ENCODE peak calls at places on chromosome 10, in eight cellular contexts. U is CD8-positive, alpha-beta memory T cell; C is left ventricle myocardium inferior; J is GM23248; R is mammary epithelial cell; O is esophagus squamous epithelium; V is uterus; Q is PC-9. S is an unnamed sample. For H3K4me1, the result is how much of the 10 kb centered on the place peaks cover.

GRCh38 chr10:89332092-89332633 is 4.4 kb downstream of the IFIT3 start:
- DNase-seq in C (no peak), U (peak), R (peak), V (peak), J (peak), Q (no peak), O (no peak), S (peak)

GRCh38 chr10:88117227-88117626 is 253.8 kb downstream of the PTEN start:
- DNase-seq in U (no peak), Q (no peak), J (peak), V (no peak), R (no peak), C (no peak), O (no peak), S (no peak)

GRCh38 chr10:132849546-132850031 is 63.6 kb upstream of the NKX6-2 start:
- DNase-seq in U (no peak), R (no peak), V (no peak), Q (no peak), C (no peak), O (no peak), J (no peak), S (no peak)

GRCh38 chr10:31186225-31187010 is 132.6 kb upstream of the ZEB1 start:
- DNase-seq in R (peak), Q (peak), J (peak), C (no peak), V (no peak), U (no peak), O (no peak), S (no peak)

GRCh38 chr10:78035025-78035424 is 1.4 kb downstream of the RPS24 start:
- DNase-seq in V (no peak), R (no peak), C (no peak), J (peak), U (no peak), O (no peak), Q (no peak), S (no peak)

GRCh38 chr10:72328045-72328828 is 26.5 kb downstream of the DNAJB12 start:
- DNase-seq in O (no peak), V (peak), C (peak), U (no peak), J (peak), Q (peak), R (no peak), S (peak)

GRCh38 chr10:132910901-132911711 is 31.3 kb downstream of the CFAP46 start:
- DNase-seq in Q (no peak), V (no peak), C (no peak), R (no peak), U (peak), J (peak), O (no peak), S (no peak)

GRCh38 chr10:126115861-126116260 is 219.5 kb downstream of the FANK1 start:
- DNase-seq in J (no peak), O (no peak), U (no peak), R (no peak), Q (no peak), V (no peak), C (no peak), S (no peak)

GRCh38 chr10:101095550-101096213 is 33.9 kb downstream of the KAZALD1 start:
- DNase-seq in J (peak), Q (peak), U (peak), V (no peak), O (no peak), R (peak), C (peak), S (peak)

GRCh38 chr10:114068054-114068707 is 24.5 kb downstream of the ADRB1 start:
- DNase-seq in Q (no peak), V (no peak), R (peak), O (no peak), C (no peak), J (peak), U (no peak), S (no peak)

GRCh38 chr10:20993387-20994170 is 96.5 kb upstream of the NEBL start:
- DNase-seq in Q (peak), U (no peak), V (no peak), R (peak), C (no peak), O (no peak), J (peak), S (no peak)

GRCh38 chr10:33224251-33224965 is 110.1 kb downstream of the NRP1 start:
- DNase-seq in V (no peak), Q (no peak), O (no peak), R (no peak), U (no peak), J (no peak), C (no peak), S (no peak)

GRCh38 chr10:98242823-98243222 is 25.2 kb downstream of the LOXL4 start:
- DNase-seq in J (peak), O (no peak), Q (no peak), C (no peak), U (no peak), V (no peak), R (no peak), S (no peak)

GRCh38 chr10:80443531-80443974 is 10.6 kb upstream of the TSPAN14 start:
- DNase-seq in O (no peak), J (no peak), Q (no peak), C (no peak), U (no peak), V (no peak), R (no peak), S (peak)

GRCh38 chr10:22436893-22437619 is 91.8 kb downstream of the SPAG6 start:
- DNase-seq in C (peak), V (peak), J (peak), U (peak), Q (peak), R (peak), O (peak), S (peak)

GRCh38 chr10:70132098-70133029 is at the start of gene AIFM2:
- DNase-seq in V (peak), Q (peak), R (peak), C (peak), O (no peak), J (peak), U (peak), S (peak)

GRCh38 chr10:88493676-88494483 is 89.2 kb downstream of the RNLS start:
- DNase-seq in Q (no peak), V (no peak), C (no peak), J (peak), U (no peak), O (no peak), R (no peak), S (no peak)

GRCh38 chr10:100728928-100729876 is 16.2 kb upstream of the PAX2 start:
- DNase-seq in C (no peak), O (no peak), J (peak), R (no peak), V (no peak), U (no peak), Q (no peak), S (peak)

GRCh38 chr10:89556590-89556989 is 21.2 kb upstream of the SLC16A12 start:
- DNase-seq in U (no peak), R (no peak), O (no peak), J (no peak), Q (no peak), C (no peak), V (no peak), S (no peak)

GRCh38 chr10:125187238-125188194 is 27.2 kb upstream of the CTBP2 start:
- DNase-seq in V (no peak), O (no peak), Q (no peak), U (no peak), R (no peak), C (no peak), J (no peak), S (peak)

GRCh38 chr10:88256013-88256680 is 327.0 kb downstream of the RNLS start:
- DNase-seq in R (no peak), J (no peak), C (peak), V (peak), U (no peak), Q (no peak), O (no peak), S (peak)

GRCh38 chr10:127907411-127908105 is 655 bp downstream of the PTPRE start:
- DNase-seq in R (peak), Q (peak), V (no peak), C (peak), J (peak), U (no peak), O (no peak), S (peak)

GRCh38 chr10:125449571-125449970 is 233.4 kb downstream of the TEX36 start:
- DNase-seq in R (no peak), Q (no peak), C (no peak), V (no peak), U (no peak), J (no peak), O (no peak), S (no peak)

GRCh38 chr10:69439350-69439739 is 11.9 kb upstream of the TSPAN15 start:
- DNase-seq in C (no peak), Q (peak), V (peak), U (no peak), J (peak), R (peak), O (no peak), S (peak)

DNA sequence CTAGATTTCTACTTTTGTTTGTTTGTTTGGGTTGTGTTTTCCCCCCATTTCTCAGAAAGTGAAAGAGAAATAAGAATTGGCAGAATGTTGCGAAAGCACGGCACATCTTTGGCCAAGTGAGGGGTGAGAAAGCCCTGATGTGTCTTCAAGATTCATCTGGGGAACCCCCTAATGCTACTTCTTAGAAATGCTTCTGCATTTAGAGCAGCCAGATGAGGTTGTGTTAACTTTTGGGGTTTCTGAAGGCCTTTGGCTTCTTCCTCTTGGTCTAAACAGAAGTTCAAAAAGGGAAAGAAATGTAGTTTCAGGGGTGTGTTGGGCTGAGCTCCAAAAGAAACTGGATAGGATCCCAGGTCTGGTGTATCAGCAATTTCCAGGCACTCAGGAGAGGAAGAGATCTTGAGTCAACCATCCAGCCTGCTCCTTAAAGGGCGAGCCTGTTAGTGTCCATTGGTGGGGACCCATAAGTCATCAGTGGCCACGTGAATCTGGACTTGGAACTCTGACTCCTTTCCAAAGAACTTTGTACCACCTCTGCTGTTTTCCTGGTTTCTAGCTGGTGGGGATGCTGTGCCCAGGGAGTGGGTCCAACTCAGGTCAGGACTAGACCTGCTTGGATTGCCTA is 6.5 kb downstream of the DUSP5 start:
- DNase-seq in O (no peak), R (peak), U (peak), Q (no peak), V (peak), C (no peak), J (peak), S (peak)
- H3K4me1 ChIP-seq in O (under half), R (under half), U (half or more), Q (under half), V (under half), C (half or more), J (half or more), S (under half)

DNA sequence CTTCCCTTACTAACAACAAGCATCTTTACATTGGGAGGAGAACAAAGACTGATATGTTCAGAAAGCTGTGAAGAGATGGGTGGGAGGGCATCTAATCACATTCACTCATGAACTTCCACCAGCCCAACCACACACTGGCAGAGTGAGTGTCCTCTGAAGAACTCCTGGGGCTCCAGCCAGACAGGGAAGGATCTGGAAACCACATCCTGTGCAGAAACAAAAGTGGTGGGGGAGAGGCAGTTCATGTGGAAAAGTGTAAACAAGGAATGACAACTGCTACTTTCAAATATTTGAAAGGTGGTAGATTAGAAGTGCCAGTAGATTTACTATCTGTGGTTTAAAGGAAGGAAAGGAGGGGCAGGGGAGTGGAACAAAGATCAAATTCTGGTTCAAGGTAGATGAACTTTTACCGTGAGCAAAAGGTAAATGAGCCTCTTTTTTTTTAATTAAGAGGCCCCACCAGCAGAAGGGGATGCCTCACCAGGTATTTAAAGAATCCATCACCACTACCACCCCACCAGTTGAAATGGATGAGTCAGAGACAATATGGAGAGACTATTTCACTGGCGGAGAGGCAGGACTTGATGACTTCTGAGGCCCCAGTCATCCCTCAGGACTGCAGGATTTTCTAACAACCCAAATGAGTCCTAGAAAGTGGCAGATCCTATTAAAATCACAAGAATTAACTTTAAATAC is 34.5 kb downstream of the GOT1 start:
- DNase-seq in C (no peak), O (no peak), R (peak), J (peak), U (no peak), V (no peak), Q (peak), S (no peak)
- H3K27ac ChIP-seq in C (peak), O (no peak), R (peak), J (peak), U (no peak), V (no peak), Q (peak), S (no peak)

DNA sequence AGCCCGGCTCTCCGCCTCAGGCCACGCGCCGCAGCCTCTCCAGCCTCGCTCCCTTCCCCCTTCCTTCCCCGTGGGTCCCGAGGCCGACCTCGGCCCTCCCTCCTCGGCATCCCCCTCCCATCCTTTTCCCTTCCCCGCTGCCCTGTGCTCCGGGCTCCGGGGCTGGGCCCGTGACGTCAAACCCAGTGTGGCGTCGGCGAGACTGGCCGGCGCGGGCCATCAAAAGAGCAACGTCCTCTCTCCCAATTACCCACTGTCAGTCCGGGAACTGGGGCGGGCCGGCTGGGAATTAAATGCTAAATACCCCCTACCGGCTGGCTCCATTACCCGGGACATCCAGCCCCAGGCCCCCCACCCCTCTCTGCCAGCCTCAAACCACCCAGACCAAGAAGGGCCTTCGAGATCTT is 2.6 kb upstream of the GATA3 start:
- DNase-seq in R (peak), V (no peak), O (no peak), J (no peak), Q (no peak), C (no peak), U (peak), S (no peak)
- H3K4me3 ChIP-seq in R (peak), V (no peak), O (no peak), J (no peak), Q (peak), C (peak), U (no peak), S (no peak)

GRCh38 chr10:62046522-62047239 is 145.2 kb downstream of the ARID5B start:
- DNase-seq in U (no peak), C (no peak), O (no peak), V (peak), J (peak), Q (peak), R (peak), S (no peak)

GRCh38 chr10:62048919-62049636 is 147.6 kb downstream of the ARID5B start:
- DNase-seq in R (peak), U (peak), Q (peak), J (peak), C (peak), O (peak), V (peak), S (peak)

GRCh38 chr10:62048473-62048872 is 147.0 kb downstream of the ARID5B start:
- DNase-seq in V (no peak), U (no peak), C (no peak), O (no peak), R (no peak), Q (no peak), J (no peak), S (no peak)

GRCh38 chr10:62047240-62047897 is 145.9 kb downstream of the ARID5B start:
- DNase-seq in R (no peak), O (no peak), U (no peak), J (peak), Q (no peak), C (no peak), V (no peak), S (no peak)

DNA sequence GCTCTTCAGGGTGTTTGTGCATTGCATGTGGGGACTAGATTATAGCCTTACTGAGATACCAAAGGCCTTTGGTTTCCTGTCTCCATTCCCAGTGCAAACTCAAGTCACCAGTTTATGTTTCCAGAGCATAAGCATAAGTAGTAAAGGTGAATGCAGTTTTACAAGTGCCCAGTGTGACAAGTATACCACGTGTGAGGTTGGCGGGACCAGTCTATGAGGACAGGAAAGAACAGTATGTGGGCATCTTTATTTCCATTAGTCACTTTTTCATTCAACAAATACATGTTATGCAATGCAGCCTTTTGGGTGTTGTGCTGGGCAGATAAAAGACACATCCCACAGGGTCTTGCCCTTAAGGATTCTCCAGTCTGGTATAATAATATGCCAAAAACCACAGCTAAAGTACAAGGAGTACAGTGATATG is 146.5 kb downstream of the ARID5B start:
- DNase-seq in O (no peak), C (no peak), Q (peak), V (no peak), U (peak), J (peak), R (peak), S (no peak)
- H3K4me1 ChIP-seq in O (half or more), C (half or more), Q (half or more), V (under half), U (half or more), J (half or more), R (half or more), S (under half)

DNA sequence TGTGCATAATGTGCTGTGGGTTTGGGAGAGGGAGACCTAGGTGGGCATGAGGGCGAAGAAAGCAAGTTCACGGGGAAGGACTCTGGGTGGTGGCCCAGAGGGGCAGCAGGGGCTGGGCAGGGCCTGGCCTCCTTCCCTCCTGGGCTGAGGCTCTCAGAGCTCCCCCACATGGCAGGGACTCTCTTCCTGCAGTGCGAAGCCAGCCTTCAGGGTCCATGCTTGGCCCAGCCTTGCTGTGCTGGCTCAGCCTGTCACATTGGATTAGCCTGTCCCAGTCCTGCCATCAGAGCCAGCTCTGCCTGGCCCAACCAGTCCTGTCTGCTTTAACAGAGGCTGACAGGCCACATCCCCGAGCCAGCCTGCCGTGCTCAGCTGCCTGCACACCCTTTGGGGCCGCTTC is 20.4 kb upstream of the ZNF488 start:
- DNase-seq in Q (no peak), V (no peak), R (no peak), U (no peak), C (no peak), J (no peak), O (no peak), S (no peak)
- H3K27ac ChIP-seq in Q (peak), V (no peak), R (no peak), U (no peak), C (no peak), J (no peak), O (peak), S (no peak)

DNA sequence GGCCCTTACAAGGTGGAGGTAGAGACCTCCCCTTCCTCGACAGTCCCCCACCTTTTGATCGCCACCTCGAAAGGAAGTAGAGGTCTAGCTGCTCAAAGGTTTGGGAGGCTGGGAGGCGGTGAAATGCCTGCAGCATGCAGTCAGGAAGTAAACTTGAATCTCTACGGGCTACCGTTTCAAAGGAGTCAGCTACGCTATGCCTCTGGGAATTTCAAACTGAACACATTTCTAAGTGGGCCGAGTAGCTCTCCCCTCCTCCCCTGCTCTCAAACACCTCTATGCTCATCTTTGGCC is 68.0 kb downstream of the CXCL12 start:
- DNase-seq in C (no peak), V (no peak), R (no peak), Q (no peak), O (no peak), U (no peak), J (no peak), S (no peak)
- H3K4me3 ChIP-seq in C (no peak), V (no peak), R (no peak), Q (no peak), O (no peak), U (no peak), J (no peak), S (no peak)

GRCh38 chr10:2929859-2930258 is 137.5 kb upstream of the PFKP start:
- DNase-seq in V (no peak), R (no peak), J (no peak), Q (no peak), O (no peak), C (no peak), U (no peak), S (no peak)

GRCh38 chr10:2926918-2927660 is 140.3 kb upstream of the PFKP start:
- DNase-seq in J (no peak), V (no peak), Q (no peak), R (no peak), C (no peak), O (no peak), U (no peak), S (no peak)

GRCh38 chr10:2929457-2929856 is 137.9 kb upstream of the PFKP start:
- DNase-seq in V (no peak), U (no peak), O (no peak), Q (no peak), C (no peak), R (no peak), J (no peak), S (no peak)

GRCh38 chr10:2925631-2926030 is 141.7 kb upstream of the PFKP start:
- DNase-seq in J (no peak), R (no peak), O (no peak), V (peak), C (peak), U (no peak), Q (no peak), S (peak)

DNA sequence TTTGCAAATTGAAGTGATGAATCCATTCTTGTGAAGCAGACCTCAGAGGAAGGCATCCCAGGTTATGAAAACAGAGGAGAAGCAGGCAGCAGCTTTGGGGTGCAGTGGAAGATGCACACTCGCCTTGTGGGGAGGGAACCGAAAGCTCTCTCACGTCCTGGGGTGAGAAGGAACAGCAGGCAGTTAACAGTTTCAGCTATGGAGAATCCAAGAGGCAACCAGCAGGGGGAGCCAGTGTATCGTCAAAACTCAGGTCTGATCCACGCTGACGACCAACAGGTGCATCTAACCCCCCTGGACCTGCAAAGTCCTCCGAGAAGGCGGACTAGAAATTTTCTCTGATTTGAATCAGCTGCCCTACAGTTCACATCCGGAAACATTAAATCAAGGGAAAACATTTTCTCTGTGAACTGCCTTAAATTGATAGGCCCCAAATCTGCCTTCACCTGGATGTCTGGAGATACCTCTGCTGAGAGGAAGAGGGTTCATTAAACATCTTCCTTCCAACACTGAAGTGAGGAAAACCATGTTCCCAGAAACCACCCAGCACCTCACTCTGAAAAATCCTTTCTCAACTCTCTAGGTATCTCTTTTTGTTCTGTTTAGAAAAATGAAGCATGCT is 139.0 kb upstream of the PFKP start:
- DNase-seq in J (peak), O (no peak), C (peak), U (no peak), R (peak), V (peak), Q (peak), S (peak)
- H3K4me1 ChIP-seq in J (under half), O (under half), C (under half), U (under half), R (under half), V (under half), Q (under half), S (under half)

S was measured in body of pancreas.